ENCODE peak calls at places on chromosomes 13 and 19, in four cellular contexts. R is SK-N-SH, B is GM12878, Z is HepG2. L is an unnamed sample.

GRCh38 chr13:112137144-112137543 is 70.2 kb downstream of the SOX1 start:
- DNase-seq in B (no peak), Z (no peak), R (no peak), L (no peak)

GRCh38 chr13:33353210-33353609 is 67.7 kb upstream of the STARD13 start:
- DNase-seq in B (peak), Z (no peak), R (no peak), L (no peak)

GRCh38 chr13:77215543-77215942 is 111.4 kb downstream of the MYCBP2 start:
- DNase-seq in R (no peak), B (no peak), Z (no peak), L (no peak)

GRCh38 chr13:101640797-101641400 is 188.4 kb downstream of the ITGBL1 start:
- DNase-seq in Z (no peak), B (no peak), R (no peak), L (no peak)

GRCh38 chr19:58559275-58560006 is 1.0 kb upstream of the UBE2M start:
- DNase-seq in R (peak), B (peak), Z (peak), L (peak)

GRCh38 chr13:32530841-32531253 is 7.7 kb downstream of the N4BP2L2 start:
- DNase-seq in R (no peak), B (peak), Z (no peak), L (no peak)

GRCh38 chr19:4851551-4852290 is 15.7 kb downstream of the PLIN3 start:
- DNase-seq in B (no peak), R (peak), Z (peak), L (peak)

GRCh38 chr13:40568246-40568645 is 98.2 kb downstream of the FOXO1 start:
- DNase-seq in Z (no peak), R (no peak), B (no peak), L (no peak)

DNA sequence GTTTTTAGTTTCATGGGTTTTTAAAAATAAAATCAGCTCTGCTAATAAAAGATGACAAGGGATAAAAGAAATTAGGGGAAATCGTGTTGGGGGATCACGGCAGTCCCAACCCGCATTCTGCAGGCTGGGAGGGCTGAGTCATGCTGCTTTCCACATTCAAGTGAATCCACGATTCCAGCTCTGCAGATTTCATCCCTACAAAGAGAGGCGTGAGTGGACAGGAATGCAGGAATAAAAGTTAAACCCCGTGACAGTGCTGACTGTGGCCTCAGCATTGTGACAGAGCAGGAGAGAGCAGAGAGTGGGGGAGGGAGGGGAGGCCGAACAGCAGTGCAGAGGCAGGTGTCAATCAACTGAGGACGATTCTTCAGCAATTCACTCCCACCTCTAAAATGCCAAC is 66.5 kb upstream of the RAP2A start:
- DNase-seq in B (no peak), Z (no peak), R (no peak), L (no peak)
- TF ChIP-seq PBX3 in B (peak), Z (no peak), R (no peak), L (no peak)

GRCh38 chr19:36256853-36257511 is 42.1 kb downstream of the ZNF146 start:
- DNase-seq in Z (no peak), B (no peak), R (peak), L (no peak)
- TF ChIP-seq CTCF in Z (no peak), B (no peak), R (no peak), L (no peak)

GRCh38 chr19:49849433-49850220 is 1.3 kb upstream of the PTOV1 start:
- DNase-seq in Z (no peak), R (no peak), B (no peak), L (no peak)
- H3K4me3 ChIP-seq in Z (peak), R (peak), B (peak), L (peak)

GRCh38 chr19:50416815-50417137 is 2.0 kb upstream of the SPIB start:
- DNase-seq in Z (no peak), R (no peak), B (no peak), L (no peak)

GRCh38 chr19:50416034-50416814 is 2.5 kb upstream of the SPIB start:
- DNase-seq in B (no peak), Z (no peak), R (no peak), L (no peak)

GRCh38 chr19:50413531-50413930 is 5.2 kb upstream of the SPIB start:
- DNase-seq in R (no peak), Z (no peak), B (no peak), L (no peak)

GRCh38 chr19:50415661-50416033 is 3.1 kb upstream of the SPIB start:
- DNase-seq in B (peak), R (no peak), Z (no peak), L (no peak)

GRCh38 chr19:50414850-50415660 is 3.7 kb upstream of the SPIB start:
- DNase-seq in B (no peak), R (peak), Z (peak), L (peak)
- TF ChIP-seq PBX3 in B (no peak), R (no peak), Z (no peak), L (no peak)

DNA sequence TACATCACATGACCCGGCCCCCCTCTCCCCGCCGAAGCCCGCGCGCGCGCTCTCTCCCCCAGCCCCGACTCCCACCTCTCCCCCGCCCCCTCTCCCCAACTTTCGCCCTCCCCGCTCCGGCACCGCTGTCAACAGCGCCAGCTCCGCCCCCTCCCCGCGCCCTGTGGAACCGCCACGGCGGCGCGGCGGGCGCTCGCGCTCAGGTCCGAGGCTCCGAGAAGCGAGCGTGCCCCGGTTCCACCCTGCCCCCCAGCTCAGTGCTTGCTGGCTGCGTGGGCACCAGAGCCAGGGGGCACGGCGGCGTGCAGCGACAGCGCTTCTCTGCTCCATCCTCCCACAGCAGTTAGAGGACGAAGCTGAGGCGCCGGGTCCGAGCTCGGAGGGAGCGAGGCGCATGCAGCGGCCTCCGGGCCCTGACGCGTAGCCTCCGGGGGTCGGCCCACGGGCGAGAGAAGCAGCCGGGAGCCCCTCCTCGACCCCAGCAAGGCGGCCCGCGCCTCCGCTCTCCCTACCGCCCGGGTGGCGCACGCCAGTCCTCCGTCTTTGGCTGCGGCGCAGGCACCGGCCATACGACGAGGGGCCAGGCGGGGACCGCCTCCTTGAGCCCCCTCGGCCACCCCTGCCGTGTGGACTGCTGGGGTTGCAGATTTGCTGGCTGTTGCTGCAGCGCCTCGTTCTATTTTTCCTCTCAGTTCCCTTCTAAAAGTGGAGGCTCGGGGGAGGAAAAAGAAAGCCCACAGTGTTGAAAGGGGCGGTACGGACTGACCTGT is 109.5 kb downstream of the KCNRG start:
- DNase-seq in B (no peak), R (peak), Z (peak), L (peak)
- TF ChIP-seq CTCF in B (no peak), R (no peak), Z (no peak), L (no peak)

DNA sequence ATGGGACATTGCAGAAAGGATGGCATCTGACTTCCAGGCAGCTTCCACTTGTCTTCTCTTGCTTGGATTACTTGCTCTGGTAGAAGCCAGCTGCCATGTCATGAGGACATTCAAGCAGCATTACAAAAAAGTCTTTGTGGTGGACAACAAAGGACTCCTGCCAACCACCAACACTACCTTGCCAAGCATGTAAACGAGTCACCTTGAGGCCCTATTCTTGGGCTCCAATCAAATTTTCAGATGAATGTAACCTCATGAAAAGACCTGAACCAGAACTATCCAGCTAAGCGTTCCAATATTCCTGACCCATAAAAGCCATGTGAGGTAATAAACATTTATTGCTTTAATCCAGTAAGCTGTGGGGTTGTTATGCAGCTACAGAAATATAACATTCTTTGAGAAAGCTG is 12.5 kb downstream of the PROSER1 start:
- DNase-seq in B (no peak), Z (no peak), R (no peak), L (no peak)
- H3K4me3 ChIP-seq in B (no peak), Z (no peak), R (no peak), L (no peak)

GRCh38 chr19:46787331-46788100 is 878 bp downstream of the SLC1A5 start:
- DNase-seq in B (no peak), R (peak), Z (peak), L (peak)
- TF ChIP-seq PBX3 in B (no peak), R (no peak), Z (no peak), L (no peak)

DNA sequence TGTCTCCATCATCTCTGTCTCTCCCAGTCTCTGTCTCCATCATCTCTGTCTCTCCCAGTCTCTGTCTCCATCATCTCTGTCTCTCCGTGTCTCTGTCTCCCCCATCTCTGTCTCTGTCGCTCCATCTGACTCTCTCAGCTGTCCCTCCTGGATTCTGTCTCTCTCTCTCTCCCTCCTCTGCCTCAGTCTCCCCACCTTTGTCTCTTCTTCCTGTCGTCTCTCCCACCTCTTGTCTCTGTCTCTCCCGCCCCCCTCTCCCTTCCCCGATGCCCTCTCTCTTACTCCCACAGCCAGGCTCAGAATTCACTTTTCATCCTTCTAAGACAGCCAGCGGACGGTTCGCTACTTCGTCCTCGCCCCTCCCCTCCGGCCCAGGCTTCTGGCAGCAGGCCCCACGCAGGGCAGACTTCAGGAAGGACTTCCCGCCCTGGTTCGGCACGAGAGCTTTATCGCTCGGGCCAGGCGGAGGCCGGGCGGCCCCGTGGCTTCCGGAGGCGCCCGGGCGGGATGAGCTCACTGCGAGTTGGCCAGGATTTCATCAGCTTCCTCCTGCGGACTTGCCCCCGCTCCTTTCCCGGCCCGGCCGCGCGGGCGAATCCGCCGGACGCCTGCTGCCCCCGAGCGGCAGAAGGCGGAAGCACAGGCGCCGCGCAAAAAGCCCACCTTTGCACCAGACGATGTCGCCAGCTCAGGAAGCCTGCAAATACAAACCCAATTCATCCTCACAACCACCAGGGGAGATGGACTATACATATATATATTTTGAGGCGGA is 12.4 kb upstream of the CCDC9 start:
- DNase-seq in B (no peak), R (peak), Z (peak), L (peak)
- TF ChIP-seq CTCF in B (peak), R (peak), Z (peak), L (peak)

L was measured in A549.